ENCODE peak calls at places on chromosomes 16 and 17, in five cellular contexts. O is IMR-90, Y is K562, X is A549, J is HepG2. M is an unnamed sample.

GRCh38 chr17:36980281-36980761 is 31.6 kb downstream of the AATF start:
- DNase-seq in O (peak; percentile 62), X (no peak), J (no peak), Y (no peak), M (no peak)

GRCh38 chr17:32302037-32302436 is 36.4 kb downstream of the RHBDL3 start:
- DNase-seq in J (peak; percentile 69), Y (no peak), X (no peak), O (no peak), M (no peak)

GRCh38 chr16:9489823-9490467 is 398.5 kb downstream of the HAPSTR1 start:
- DNase-seq in O (no peak), Y (no peak), X (no peak), J (no peak), M (no peak)

GRCh38 chr17:4086041-4086483 is 56.8 kb downstream of the ZZEF1 start:
- DNase-seq in X (no peak), Y (no peak), J (no peak), O (no peak), M (no peak)

GRCh38 chr17:48246623-48247022 is 139.1 kb downstream of the SNX11 start:
- DNase-seq in X (peak; percentile 45), J (no peak), Y (no peak), O (peak; percentile 34), M (no peak)

GRCh38 chr17:66971730-66972441 is 7.4 kb downstream of the CACNG4 start:
- DNase-seq in X (no peak), Y (no peak), J (no peak), O (no peak), M (no peak)

GRCh38 chr16:17571499-17572093 is 100.8 kb upstream of the XYLT1 start:
- DNase-seq in X (no peak), J (no peak), O (no peak), Y (no peak), M (no peak)

GRCh38 chr16:87040169-87041117 is 276.7 kb downstream of the C16orf95 start:
- DNase-seq in O (no peak), X (no peak), Y (no peak), J (no peak), M (no peak)

GRCh38 chr16:11087691-11088431 is 143.5 kb downstream of the CLEC16A start:
- DNase-seq in J (no peak), Y (no peak), X (no peak), O (peak; percentile 57), M (no peak)

GRCh38 chr16:4640572-4641305 is 16.1 kb downstream of the MGRN1 start:
- DNase-seq in X (no peak), O (no peak), Y (no peak), J (no peak), M (no peak)

GRCh38 chr16:88497561-88498420 is 44.7 kb downstream of the ZFPM1 start:
- DNase-seq in X (no peak), J (no peak), Y (peak; percentile 93), O (peak; percentile 21), M (no peak)

GRCh38 chr16:78815713-78816112 is 716.3 kb downstream of the WWOX start:
- DNase-seq in O (no peak), X (no peak), Y (no peak), J (no peak), M (no peak)

GRCh38 chr16:89324056-89325010 is 106.8 kb downstream of the ZNF778 start:
- DNase-seq in J (no peak), Y (no peak), O (peak; percentile 92), X (no peak), M (no peak)

GRCh38 chr17:66185842-66186241 is 6.1 kb downstream of the CEP112 start:
- DNase-seq in X (no peak), Y (no peak), O (no peak), J (no peak), M (no peak)

GRCh38 chr17:27776882-27777624 is 23.3 kb downstream of the NOS2 start:
- DNase-seq in O (no peak), J (no peak), Y (no peak), X (no peak), M (no peak)

GRCh38 chr16:872436-873242 is 72.1 kb upstream of the GNG13 start:
- DNase-seq in J (no peak), X (no peak), Y (no peak), O (no peak), M (no peak)

GRCh38 chr17:57294075-57294474 is 37.8 kb downstream of the MSI2 start:
- DNase-seq in Y (no peak), J (no peak), X (no peak), O (no peak), M (no peak)

GRCh38 chr16:53673189-53673588 is 30.5 kb downstream of the RPGRIP1L start:
- DNase-seq in X (no peak), O (no peak), Y (no peak), J (no peak), M (no peak)

GRCh38 chr16:66551362-66551761 is 1.0 kb upstream of the CKLF start:
- DNase-seq in O (peak; percentile 9), J (peak; percentile 78), X (peak; percentile 59), Y (peak; percentile 53), M (no peak)

GRCh38 chr17:62163847-62164246 is 98.8 kb upstream of the MED13 start:
- DNase-seq in Y (peak; percentile 18), O (no peak), X (no peak), J (peak; percentile 71), M (no peak)

GRCh38 chr16:28237754-28238357 is 26.1 kb upstream of the XPO6 start:
- DNase-seq in J (no peak), X (no peak), O (no peak), Y (peak; percentile 52), M (no peak)

GRCh38 chr16:75580-76501 is 2.2 kb upstream of the MPG start:
- DNase-seq in X (no peak), O (peak; percentile 86), Y (peak; percentile 65), J (peak; percentile 82), M (no peak)

GRCh38 chr16:88784856-88785105 is 239 bp downstream of the PIEZO1 start:
- DNase-seq in X (no peak), Y (no peak), O (no peak), J (no peak), M (no peak)

GRCh38 chr16:57916735-57917450 is 54.0 kb downstream of the CNGB1 start:
- DNase-seq in X (no peak), O (peak; percentile 16), Y (no peak), J (no peak), M (no peak)

GRCh38 chr17:34487616-34488015 is 91.8 kb upstream of the TMEM132E start:
- DNase-seq in J (no peak), X (no peak), Y (no peak), O (no peak), M (peak; percentile 54)

GRCh38 chr16:79770244-79771064 is 169.9 kb upstream of the MAF start:
- DNase-seq in J (peak; percentile 63), O (peak; percentile 40), X (peak; percentile 85), Y (peak; percentile 99), M (peak; percentile 67)

GRCh38 chr17:17153709-17154108 is 52.4 kb downstream of the PLD6 start:
- DNase-seq in J (no peak), X (no peak), Y (no peak), O (no peak), M (no peak)

GRCh38 chr16:82011199-82011641 is at the start of gene SDR42E1:
- DNase-seq in Y (peak; percentile 35), O (no peak), J (no peak), X (peak; percentile 21), M (no peak)

GRCh38 chr17:40451420-40451819 is 8.2 kb downstream of the IGFBP4 start:
- DNase-seq in J (no peak), O (peak; percentile 91), Y (no peak), X (no peak), M (no peak)

GRCh38 chr17:50290074-50290702 is 15.9 kb downstream of the TMEM92 start:
- DNase-seq in Y (no peak), O (peak; percentile 100), X (peak; percentile 87), J (no peak), M (no peak)

GRCh38 chr16:71216714-71217113 is 13.8 kb downstream of the HYDIN start:
- DNase-seq in Y (no peak), X (no peak), O (no peak), J (no peak), M (no peak)

GRCh38 chr17:10698116-10698818 is 873 bp downstream of the ADPRM start:
- DNase-seq in J (peak; percentile 10), X (peak; percentile 17), Y (no peak), O (peak; percentile 10), M (no peak)
- TF ChIP-seq MAFK in J (no peak), X (no peak), Y (no peak), O (no peak), M (no peak)

GRCh38 chr16:83842755-83843507 is 35.2 kb downstream of the HSBP1 start:
- DNase-seq in J (no peak), O (no peak), Y (no peak), X (no peak), M (no peak)
- H3K4me3 ChIP-seq in J (no peak overlapping the region), O (no peak overlapping the region), Y (no peak overlapping the region), X (no peak overlapping the region), M (no peak overlapping the region)

DNA sequence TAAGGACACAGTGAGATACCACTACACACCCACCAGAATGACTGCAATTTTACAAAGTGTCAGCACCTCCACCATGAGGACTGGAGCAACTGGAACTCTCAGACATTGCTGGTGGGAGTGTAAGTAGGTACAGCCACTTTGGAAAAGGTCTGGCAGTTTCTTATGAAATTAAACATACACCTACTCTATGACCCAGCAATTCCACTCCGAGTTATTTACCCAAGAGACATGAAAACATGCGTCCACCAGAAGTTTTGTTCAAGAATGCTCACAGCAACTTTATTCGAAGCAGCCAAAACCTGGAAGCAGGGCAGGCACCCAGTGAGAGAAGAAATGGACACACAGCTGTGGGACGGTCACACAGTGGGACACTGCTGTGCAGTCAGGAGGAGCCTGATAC is 384.0 kb downstream of the SOX9 start:
- DNase-seq in J (no peak), O (no peak), Y (no peak), X (no peak), M (no peak)
- TF ChIP-seq MAFK in J (no peak), O (no peak), Y (no peak), X (no peak), M (no peak)

DNA sequence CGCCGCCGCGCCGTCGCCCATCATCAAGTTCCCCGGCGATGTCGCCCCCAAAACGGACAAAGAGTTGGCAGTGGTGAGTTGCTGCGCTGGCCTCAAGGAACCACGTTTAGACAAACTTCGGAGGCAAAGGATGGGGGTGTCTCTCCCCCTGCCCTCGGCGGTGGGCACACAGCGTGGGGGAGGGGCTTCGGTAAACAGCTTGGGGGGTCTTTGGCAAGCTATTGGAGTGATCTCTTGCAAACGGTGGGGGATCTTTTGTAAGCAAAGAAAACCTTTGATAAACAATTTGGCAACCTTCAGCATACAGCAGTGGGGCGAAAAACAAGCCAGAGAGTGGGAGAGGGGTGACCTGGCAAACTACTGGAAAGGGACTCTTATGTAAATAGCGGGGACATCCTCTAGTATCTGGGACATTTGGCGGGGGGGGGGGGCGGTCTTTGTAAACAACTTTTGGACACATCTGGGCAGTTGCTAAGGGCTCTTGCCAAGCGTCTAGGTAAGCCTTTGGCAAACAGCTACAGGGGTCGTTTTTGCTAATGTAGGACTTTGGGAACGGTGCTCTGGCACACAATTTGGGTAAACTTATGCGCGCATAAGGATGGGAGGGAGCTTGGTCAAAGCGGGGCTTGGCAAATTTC is 681 bp downstream of the MMP2 start:
- DNase-seq in O (no peak), Y (no peak), J (no peak), X (no peak), M (no peak)
- H3K4me3 ChIP-seq in O (peak overlapping the region; percentile 85), Y (no peak overlapping the region), J (peak overlapping the region; percentile 31), X (peak overlapping the region; percentile 60), M (peak overlapping the region; percentile 60)

M was measured in H1.